ENCODE peak calls at places on chromosomes 6 and 20, in six cellular contexts. One of them, this sample, is unnamed.

GRCh38 chr6:9620263-9620662 is 794.6 kb downstream of the TFAP2A start:
- DNase-seq in activated T-helper 1 cell treated with Interleukin-2 at 50 U/mL for 16 hours: no peak
- DNase-seq in smooth muscle cell of the brain vasculature: no peak
- DNase-seq in right cardiac atrium: no peak
- DNase-seq in NCI-H524: no peak
- DNase-seq in upper lobe of right lung: no peak
- DNase-seq in this sample: no peak

GRCh38 chr6:150732765-150733539 is 132.6 kb upstream of the MTHFD1L start:
- DNase-seq in activated T-helper 1 cell treated with Interleukin-2 at 50 U/mL for 16 hours: no peak
- DNase-seq in smooth muscle cell of the brain vasculature: no peak
- DNase-seq in right cardiac atrium: no peak
- DNase-seq in NCI-H524: no peak
- DNase-seq in upper lobe of right lung: no peak
- DNase-seq in this sample: no peak

GRCh38 chr6:108115598-108116058 is 41.1 kb upstream of the OSTM1 start:
- DNase-seq in activated T-helper 1 cell treated with Interleukin-2 at 50 U/mL for 16 hours: no peak
- DNase-seq in smooth muscle cell of the brain vasculature: no peak
- DNase-seq in right cardiac atrium: peak
- DNase-seq in NCI-H524: no peak
- DNase-seq in upper lobe of right lung: peak
- DNase-seq in this sample: no peak

GRCh38 chr6:146950351-146950835 is 253.8 kb upstream of the STXBP5 start:
- DNase-seq in activated T-helper 1 cell treated with Interleukin-2 at 50 U/mL for 16 hours: no peak
- DNase-seq in smooth muscle cell of the brain vasculature: no peak
- DNase-seq in right cardiac atrium: no peak
- DNase-seq in NCI-H524: no peak
- DNase-seq in upper lobe of right lung: no peak
- DNase-seq in this sample: no peak

GRCh38 chr6:111199935-111200822 is 112.9 kb downstream of the SLC16A10 start:
- DNase-seq in activated T-helper 1 cell treated with Interleukin-2 at 50 U/mL for 16 hours: no peak
- DNase-seq in smooth muscle cell of the brain vasculature: no peak
- DNase-seq in right cardiac atrium: no peak
- DNase-seq in NCI-H524: no peak
- DNase-seq in upper lobe of right lung: no peak
- DNase-seq in this sample: no peak

GRCh38 chr20:44336725-44337380 is at the start of gene R3HDML:
- DNase-seq in activated T-helper 1 cell treated with Interleukin-2 at 50 U/mL for 16 hours: no peak
- DNase-seq in smooth muscle cell of the brain vasculature: no peak
- DNase-seq in right cardiac atrium: no peak
- DNase-seq in NCI-H524: no peak
- DNase-seq in upper lobe of right lung: peak
- DNase-seq in this sample: no peak

GRCh38 chr6:113686049-113686448 is 171.1 kb upstream of the MARCKS start:
- DNase-seq in activated T-helper 1 cell treated with Interleukin-2 at 50 U/mL for 16 hours: no peak
- DNase-seq in smooth muscle cell of the brain vasculature: no peak
- DNase-seq in right cardiac atrium: no peak
- DNase-seq in NCI-H524: no peak
- DNase-seq in upper lobe of right lung: no peak
- DNase-seq in this sample: no peak

GRCh38 chr20:57000441-57000968 is 265.9 kb downstream of the BMP7 start:
- DNase-seq in activated T-helper 1 cell treated with Interleukin-2 at 50 U/mL for 16 hours: no peak
- DNase-seq in smooth muscle cell of the brain vasculature: no peak
- DNase-seq in right cardiac atrium: no peak
- DNase-seq in NCI-H524: no peak
- DNase-seq in upper lobe of right lung: no peak
- DNase-seq in this sample: no peak

GRCh38 chr20:31934968-31935764 is 16.7 kb downstream of the PDRG1 start:
- DNase-seq in activated T-helper 1 cell treated with Interleukin-2 at 50 U/mL for 16 hours: no peak
- DNase-seq in smooth muscle cell of the brain vasculature: no peak
- DNase-seq in right cardiac atrium: no peak
- DNase-seq in NCI-H524: no peak
- DNase-seq in upper lobe of right lung: no peak
- DNase-seq in this sample: no peak

GRCh38 chr20:24589381-24589780 is 120.0 kb downstream of the SYNDIG1 start:
- DNase-seq in activated T-helper 1 cell treated with Interleukin-2 at 50 U/mL for 16 hours: no peak
- DNase-seq in smooth muscle cell of the brain vasculature: no peak
- DNase-seq in right cardiac atrium: no peak
- DNase-seq in NCI-H524: peak
- DNase-seq in upper lobe of right lung: no peak
- DNase-seq in this sample: no peak

GRCh38 chr6:92339891-92340290 is 1079.5 kb downstream of the EPHA7 start:
- DNase-seq in activated T-helper 1 cell treated with Interleukin-2 at 50 U/mL for 16 hours: no peak
- DNase-seq in smooth muscle cell of the brain vasculature: no peak
- DNase-seq in right cardiac atrium: no peak
- DNase-seq in NCI-H524: no peak
- DNase-seq in upper lobe of right lung: no peak
- DNase-seq in this sample: no peak

This sample was measured in brain pericyte.